ENCODE peak calls at places on chromosomes 11 and 22, in four cellular contexts. G is H9, S is IMR-90, O is mesendoderm. R is an unnamed sample.

GRCh38 chr11:91796999-91797398 is 427.6 kb upstream of the FAT3 start:
- DNase-seq in G (no peak), S (no peak), O (no peak), R (no peak)

GRCh38 chr11:22433066-22433450 is 94.9 kb downstream of the SLC17A6 start:
- DNase-seq in G (no peak), S (no peak), O (no peak), R (no peak)

GRCh38 chr22:40819741-40820140 is 595 bp upstream of the SLC25A17 start:
- DNase-seq in G (no peak), S (peak), O (no peak), R (no peak)

GRCh38 chr11:96038046-96038445 is 114.1 kb upstream of the MTMR2 start:
- DNase-seq in G (no peak), S (no peak), O (no peak), R (no peak)

GRCh38 chr22:49405590-49405989 is 422.1 kb downstream of the BRD1 start:
- DNase-seq in G (peak), S (no peak), O (no peak), R (no peak)

GRCh38 chr11:134742956-134743808 is 331.1 kb upstream of the B3GAT1 start:
- DNase-seq in G (no peak), S (no peak), O (peak), R (no peak)

GRCh38 chr11:61266602-61267001 is 25.6 kb downstream of the PGA5 start:
- DNase-seq in G (no peak), S (no peak), O (no peak), R (no peak)

GRCh38 chr11:27673979-27674663 is 26.1 kb downstream of the BDNF start:
- DNase-seq in G (no peak), S (no peak), O (no peak), R (no peak)

GRCh38 chr11:35218956-35219355 is 80.0 kb downstream of the CD44 start:
- DNase-seq in G (no peak), S (peak), O (no peak), R (no peak)

GRCh38 chr22:39967996-39968968 is 8.1 kb downstream of the TMA7B start:
- DNase-seq in G (no peak), S (no peak), O (peak), R (no peak)

GRCh38 chr11:85822814-85823213 is 11.9 kb upstream of the SYTL2 start:
- DNase-seq in G (no peak), S (peak), O (no peak), R (no peak)

GRCh38 chr22:38924197-38924952 is 33.0 kb upstream of the APOBEC3A start:
- DNase-seq in G (no peak), S (peak), O (no peak), R (no peak)

GRCh38 chr22:33922268-33922667 is 2.0 kb upstream of the LARGE1 start:
- DNase-seq in G (peak), S (peak), O (peak), R (no peak)

GRCh38 chr22:30159561-30160353 is 79.5 kb downstream of the HORMAD2 start:
- DNase-seq in G (no peak), S (peak), O (peak), R (no peak)

GRCh38 chr11:88280673-88281316 is 56.7 kb downstream of the CTSC start:
- DNase-seq in G (no peak), S (no peak), O (no peak), R (no peak)
- H3K56ac ChIP-seq in G (no peak), S (no peak), O (no peak), R (no peak)

GRCh38 chr22:17549183-17549582 is 14.1 kb upstream of the SLC25A18 start:
- DNase-seq in G (no peak), S (no peak), O (no peak), R (no peak)

GRCh38 chr22:17547995-17548755 is 15.1 kb upstream of the SLC25A18 start:
- DNase-seq in G (no peak), S (no peak), O (no peak), R (no peak)

GRCh38 chr22:17548756-17549035 is 14.6 kb upstream of the SLC25A18 start:
- DNase-seq in G (no peak), S (no peak), O (no peak), R (no peak)

GRCh38 chr22:17552737-17553136 is 10.6 kb upstream of the SLC25A18 start:
- DNase-seq in G (no peak), S (no peak), O (no peak), R (no peak)

GRCh38 chr22:17549655-17550054 is 13.6 kb upstream of the SLC25A18 start:
- DNase-seq in G (no peak), S (no peak), O (no peak), R (no peak)
- H3K56ac ChIP-seq in G (no peak), S (no peak), O (no peak), R (no peak)

DNA sequence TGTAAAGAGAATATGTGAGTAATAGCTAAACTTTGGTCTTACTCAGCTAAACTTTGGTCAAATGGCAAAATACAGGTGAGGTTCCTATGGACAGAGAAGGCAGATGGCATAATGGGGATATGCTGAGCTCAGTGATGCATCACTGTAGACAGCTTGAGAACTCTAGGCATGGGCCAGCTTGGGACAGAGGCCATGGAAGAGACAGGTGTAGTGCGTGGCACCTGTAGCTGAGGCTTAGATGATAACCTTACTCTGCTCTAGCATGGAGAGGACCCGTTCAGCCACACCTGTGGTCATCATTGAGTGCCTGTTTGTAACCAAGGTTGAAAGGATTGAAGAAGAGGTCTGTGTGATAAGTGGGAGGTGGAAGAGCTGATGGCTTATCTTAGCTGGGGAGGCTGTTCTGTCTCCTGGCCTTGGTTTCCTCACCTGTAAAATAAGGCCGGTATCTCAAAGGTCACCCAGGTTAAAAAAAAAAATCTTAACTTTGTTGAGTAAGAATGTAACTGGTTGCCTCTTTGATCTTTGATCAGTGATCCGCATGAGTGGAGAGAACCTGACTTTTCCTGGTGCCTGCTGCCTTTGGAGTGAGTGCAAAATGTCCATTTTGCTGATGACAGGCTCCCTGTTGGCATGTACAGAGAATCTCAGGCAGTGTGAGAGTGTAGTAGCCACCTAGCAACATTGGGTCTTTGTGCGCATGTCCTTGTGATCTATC is 48.6 kb downstream of the ZNRF3 start:
- DNase-seq in G (no peak), S (no peak), O (no peak), R (no peak)
- H3K56ac ChIP-seq in G (no peak), S (no peak), O (no peak), R (no peak)

GRCh38 chr11:39745401-39745800 is 1714.1 kb downstream of the LRRC4C start:
- DNase-seq in G (no peak), S (no peak), O (no peak), R (no peak)

GRCh38 chr11:39741066-39741465 is 1718.4 kb downstream of the LRRC4C start:
- DNase-seq in G (no peak), S (no peak), O (no peak), R (no peak)
- H3K56ac ChIP-seq in G (no peak), S (no peak), O (no peak), R (no peak)

R was measured in H1.